ENCODE peak calls at places on chromosomes 7 and 10, in ten cellular contexts. W is AG09319, R is fibroblast of mammary gland, B is MM.1S, C is Caco-2, V is AG04450, J is MCF 10A, T is cardiac fibroblast, Q is retinal pigment epithelial cell, D is LNCaP clone FGC. F is an unnamed sample.

GRCh38 chr7:2698581-2699288 is 10.7 kb downstream of the AMZ1 start:
- DNase-seq in W (no peak), R (no peak), B (peak), C (no peak), V (no peak), J (no peak), T (no peak), Q (no peak), D (no peak), F (no peak)

GRCh38 chr10:14703631-14704001 is 71.1 kb downstream of the FAM107B start:
- DNase-seq in W (no peak), R (no peak), B (no peak), C (no peak), V (no peak), J (no peak), T (no peak), Q (no peak), D (no peak), F (no peak)

GRCh38 chr7:18694484-18694883 is 198.9 kb downstream of the HDAC9 start:
- DNase-seq in W (no peak), R (no peak), B (no peak), C (no peak), V (no peak), J (no peak), T (no peak), Q (no peak), D (no peak), F (no peak)

GRCh38 chr10:62870866-62871265 is 54.7 kb upstream of the EGR2 start:
- DNase-seq in W (no peak), R (no peak), B (no peak), C (no peak), V (no peak), J (no peak), T (no peak), Q (no peak), D (no peak), F (no peak)

GRCh38 chr7:116443101-116443523 is 56.4 kb upstream of the CAV2 start:
- DNase-seq in W (peak), R (peak), B (no peak), C (no peak), V (peak), J (peak), T (peak), Q (peak), D (no peak), F (no peak)

GRCh38 chr10:18793951-18794350 is 134.7 kb downstream of the ARL5B start:
- DNase-seq in W (no peak), R (peak), B (peak), C (no peak), V (peak), J (peak), T (peak), Q (no peak), D (peak), F (no peak)

GRCh38 chr10:89342219-89342966 is 14.6 kb downstream of the IFIT3 start:
- DNase-seq in W (no peak), R (peak), B (no peak), C (no peak), V (no peak), J (peak), T (peak), Q (no peak), D (peak), F (no peak)

GRCh38 chr10:133006202-133006601 is 63.8 kb upstream of the CFAP46 start:
- DNase-seq in W (no peak), R (no peak), B (no peak), C (no peak), V (no peak), J (no peak), T (no peak), Q (no peak), D (no peak), F (no peak)

GRCh38 chr10:6612371-6612770 is 32.3 kb upstream of the PRKCQ start:
- DNase-seq in W (no peak), R (no peak), B (peak), C (no peak), V (no peak), J (peak), T (no peak), Q (no peak), D (no peak), F (no peak)

GRCh38 chr10:1548596-1548995 is 188.7 kb downstream of the ADARB2 start:
- DNase-seq in W (no peak), R (no peak), B (no peak), C (no peak), V (no peak), J (no peak), T (no peak), Q (no peak), D (no peak), F (no peak)

GRCh38 chr10:125023862-125024495 is 82.1 kb downstream of the ZRANB1 start:
- DNase-seq in W (no peak), R (no peak), B (no peak), C (no peak), V (no peak), J (no peak), T (no peak), Q (no peak), D (peak), F (no peak)

GRCh38 chr10:80136134-80136571 is 3.6 kb downstream of the PLAC9 start:
- DNase-seq in W (peak), R (peak), B (no peak), C (no peak), V (peak), J (peak), T (peak), Q (peak), D (no peak), F (no peak)

GRCh38 chr10:116567335-116567734 is 21.6 kb downstream of the PNLIP start:
- DNase-seq in W (no peak), R (no peak), B (no peak), C (no peak), V (no peak), J (peak), T (no peak), Q (no peak), D (no peak), F (no peak)

GRCh38 chr10:16975188-16975587 is 154.4 kb downstream of the CUBN start:
- DNase-seq in W (no peak), R (no peak), B (no peak), C (no peak), V (no peak), J (no peak), T (no peak), Q (no peak), D (no peak), F (no peak)
- TF ChIP-seq CTCF in W (no peak), R (no peak), B (no peak), C (no peak), V (no peak), J (no peak), T (no peak), Q (no peak), D (no peak), F (no peak)

GRCh38 chr7:151272410-151272809 is 23.9 kb upstream of the SMARCD3 start:
- DNase-seq in W (no peak), R (peak), B (no peak), C (no peak), V (no peak), J (no peak), T (no peak), Q (no peak), D (no peak), F (no peak)
- TF ChIP-seq CTCF in W (peak), R (peak), B (no peak), C (no peak), V (no peak), J (no peak), T (no peak), Q (no peak), D (no peak), F (no peak)

GRCh38 chr10:97498076-97498840 is at the start of gene MMS19:
- DNase-seq in W (peak), R (peak), B (peak), C (peak), V (peak), J (peak), T (peak), Q (peak), D (peak), F (peak)
- TF ChIP-seq CTCF in W (no peak), R (no peak), B (no peak), C (no peak), V (no peak), J (no peak), T (no peak), Q (no peak), D (no peak), F (no peak)

GRCh38 chr7:88458931-88459330 is 152.2 kb upstream of the STEAP4 start:
- DNase-seq in W (no peak), R (no peak), B (no peak), C (no peak), V (no peak), J (no peak), T (no peak), Q (no peak), D (no peak), F (no peak)

GRCh38 chr7:88465586-88465985 is 158.9 kb upstream of the STEAP4 start:
- DNase-seq in W (no peak), R (peak), B (no peak), C (no peak), V (no peak), J (peak), T (no peak), Q (no peak), D (no peak), F (no peak)

GRCh38 chr7:88462799-88463198 is 156.1 kb upstream of the STEAP4 start:
- DNase-seq in W (no peak), R (no peak), B (no peak), C (no peak), V (no peak), J (no peak), T (no peak), Q (no peak), D (no peak), F (no peak)
- TF ChIP-seq CTCF in W (no peak), R (no peak), B (no peak), C (no peak), V (no peak), J (no peak), T (no peak), Q (no peak), D (no peak), F (no peak)

DNA sequence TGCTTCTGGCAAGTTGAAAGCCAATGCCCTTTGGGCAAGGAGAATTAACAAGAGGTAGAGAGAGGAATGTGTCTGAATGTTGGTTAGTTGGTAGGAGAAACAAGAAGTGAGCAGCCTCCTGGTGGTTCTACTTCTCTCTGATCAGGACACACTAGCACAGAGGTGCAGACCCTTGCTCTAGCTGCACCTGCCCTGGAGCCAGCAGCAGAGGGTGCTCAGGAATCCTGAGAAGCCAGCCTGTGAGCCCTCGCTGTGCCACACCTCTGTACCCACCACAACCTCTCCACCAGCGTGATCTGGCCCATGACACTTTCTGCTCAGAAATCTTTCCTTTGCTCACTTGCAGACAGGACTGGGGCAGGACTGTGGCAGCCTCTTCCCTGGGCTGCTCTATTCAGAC is 364.7 kb downstream of the RPS24 start:
- DNase-seq in W (no peak), R (no peak), B (no peak), C (no peak), V (no peak), J (no peak), T (no peak), Q (no peak), D (no peak), F (no peak)
- TF ChIP-seq CTCF in W (no peak), R (no peak), B (no peak), C (peak), V (no peak), J (no peak), T (no peak), Q (no peak), D (no peak), F (no peak)

DNA sequence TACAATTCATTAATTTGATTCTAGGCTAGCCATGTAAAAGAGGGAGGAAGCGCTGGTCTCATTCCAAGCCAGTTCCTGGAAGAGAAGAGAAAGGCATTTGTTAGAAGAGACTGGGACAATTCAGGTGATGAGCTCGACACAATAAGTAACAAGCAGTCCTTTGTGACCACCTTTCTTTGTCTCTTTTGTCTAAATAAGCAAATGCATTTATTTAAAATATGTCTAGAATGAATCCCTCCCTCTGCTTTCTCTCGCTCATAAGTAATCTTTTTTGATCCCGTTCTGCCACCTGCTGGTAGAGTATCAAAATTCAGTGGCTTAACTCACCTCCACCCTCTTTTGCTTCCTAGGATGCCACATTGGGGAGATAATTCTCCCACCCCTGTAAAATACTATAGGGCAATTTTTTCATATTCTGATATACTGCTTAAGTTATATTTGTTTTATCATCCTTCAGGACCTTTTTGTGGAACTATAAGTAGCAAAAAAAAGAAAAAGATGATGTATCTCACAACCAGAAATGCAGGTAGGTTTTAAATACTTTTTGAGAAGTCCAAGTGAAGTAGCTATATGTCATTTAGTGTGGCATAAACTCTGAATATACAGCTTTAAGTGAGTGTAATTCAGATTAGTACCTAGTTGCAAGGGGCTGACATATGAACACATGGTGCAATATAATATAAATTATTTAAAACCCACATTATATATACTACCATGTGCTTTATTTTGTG is 91.5 kb downstream of the GSDME start:
- DNase-seq in W (peak), R (peak), B (peak), C (no peak), V (peak), J (peak), T (peak), Q (peak), D (peak), F (peak)
- TF ChIP-seq CTCF in W (peak), R (peak), B (peak), C (peak), V (peak), J (peak), T (peak), Q (peak), D (peak), F (peak)

F was measured in nephron progenitor cell.